ENCODE peak calls at places on chromosomes 2 and 18, in four cellular contexts. One of them, this sample, is unnamed.

GRCh38 chr2:184938221-184938985 is 340.1 kb downstream of the ZNF804A start:
- DNase-seq in HEK293T: no peak
- DNase-seq in K562: no peak
- DNase-seq in GM12878: no peak
- DNase-seq in this sample: no peak

GRCh38 chr2:25314514-25315315 is 27.0 kb downstream of the DNMT3A start:
- DNase-seq in HEK293T: no peak
- DNase-seq in K562: no peak
- DNase-seq in GM12878: no peak
- DNase-seq in this sample: peak

GRCh38 chr2:159875083-159875482 is 77.1 kb upstream of the CD302 start:
- DNase-seq in HEK293T: no peak
- DNase-seq in K562: no peak
- DNase-seq in GM12878: no peak
- DNase-seq in this sample: no peak

GRCh38 chr18:79528296-79528695 is 132.6 kb downstream of the NFATC1 start:
- DNase-seq in HEK293T: no peak
- DNase-seq in K562: no peak
- DNase-seq in GM12878: no peak
- DNase-seq in this sample: no peak

GRCh38 chr18:79361766-79362522 is 33.8 kb upstream of the NFATC1 start:
- DNase-seq in HEK293T: no peak
- DNase-seq in K562: no peak
- DNase-seq in GM12878: no peak
- DNase-seq in this sample: no peak

GRCh38 chr18:49023281-49023937 is 72.6 kb upstream of the SMAD7 start:
- DNase-seq in HEK293T: no peak
- DNase-seq in K562: no peak
- DNase-seq in GM12878: no peak
- DNase-seq in this sample: no peak

GRCh38 chr2:135052997-135053474 is 944 bp downstream of the RAB3GAP1 start:
- DNase-seq in HEK293T: no peak
- DNase-seq in K562: no peak
- DNase-seq in GM12878: no peak
- DNase-seq in this sample: no peak

GRCh38 chr2:40348665-40349064 is 103.2 kb downstream of the SLC8A1 start:
- DNase-seq in HEK293T: no peak
- DNase-seq in K562: no peak
- DNase-seq in GM12878: no peak
- DNase-seq in this sample: no peak

DNA sequence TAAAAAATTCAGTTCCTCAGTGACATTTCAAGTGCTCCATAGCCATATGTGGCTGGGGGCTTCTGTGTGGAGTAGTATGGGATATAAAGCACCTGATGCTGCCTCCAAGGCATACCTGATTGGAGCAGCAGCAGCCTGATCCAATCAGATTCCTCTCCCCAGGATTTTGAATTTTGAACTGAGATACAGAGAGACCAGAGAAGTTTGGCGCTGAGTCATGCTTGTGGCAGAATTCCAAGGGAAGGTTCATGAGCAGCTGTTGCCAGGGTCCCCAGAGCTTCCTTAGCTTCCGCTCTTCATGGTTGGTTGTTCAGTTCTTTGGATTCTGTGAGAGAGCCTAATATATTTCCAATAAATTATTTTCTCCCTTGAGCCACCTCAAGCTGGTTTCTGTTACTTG is 29.0 kb upstream of the CFAP36 start:
- DNase-seq in HEK293T: no peak
- DNase-seq in K562: peak
- DNase-seq in GM12878: no peak
- DNase-seq in this sample: peak
- TF ChIP-seq TARDBP in HEK293T: no peak
- TF ChIP-seq TARDBP in K562: no peak
- TF ChIP-seq TARDBP in GM12878: no peak
- TF ChIP-seq TARDBP in this sample: no peak

GRCh38 chr2:217942731-217943335 is 60.0 kb downstream of the TNS1 start:
- DNase-seq in HEK293T: no peak
- DNase-seq in K562: no peak
- DNase-seq in GM12878: no peak
- DNase-seq in this sample: peak

GRCh38 chr2:217943379-217944321 is 59.1 kb downstream of the TNS1 start:
- DNase-seq in HEK293T: peak
- DNase-seq in K562: peak
- DNase-seq in GM12878: no peak
- DNase-seq in this sample: peak

GRCh38 chr2:217940261-217941220 is 62.3 kb downstream of the TNS1 start:
- DNase-seq in HEK293T: no peak
- DNase-seq in K562: no peak
- DNase-seq in GM12878: no peak
- DNase-seq in this sample: no peak

GRCh38 chr2:217941339-217941738 is 61.5 kb downstream of the TNS1 start:
- DNase-seq in HEK293T: no peak
- DNase-seq in K562: no peak
- DNase-seq in GM12878: no peak
- DNase-seq in this sample: no peak

GRCh38 chr2:217941886-217942728 is 60.7 kb downstream of the TNS1 start:
- DNase-seq in HEK293T: no peak
- DNase-seq in K562: no peak
- DNase-seq in GM12878: no peak
- DNase-seq in this sample: no peak
- TF ChIP-seq TARDBP in HEK293T: no peak
- TF ChIP-seq TARDBP in K562: no peak
- TF ChIP-seq TARDBP in GM12878: no peak
- TF ChIP-seq TARDBP in this sample: no peak

GRCh38 chr18:59881728-59882685 is 17.8 kb upstream of the PMAIP1 start:
- DNase-seq in HEK293T: no peak
- DNase-seq in K562: peak
- DNase-seq in GM12878: no peak
- DNase-seq in this sample: peak

GRCh38 chr18:59884331-59884730 is 15.5 kb upstream of the PMAIP1 start:
- DNase-seq in HEK293T: no peak
- DNase-seq in K562: no peak
- DNase-seq in GM12878: no peak
- DNase-seq in this sample: no peak

GRCh38 chr18:59885579-59886163 is 14.1 kb upstream of the PMAIP1 start:
- DNase-seq in HEK293T: no peak
- DNase-seq in K562: no peak
- DNase-seq in GM12878: peak
- DNase-seq in this sample: no peak
- TF ChIP-seq TARDBP in HEK293T: no peak
- TF ChIP-seq TARDBP in K562: no peak
- TF ChIP-seq TARDBP in GM12878: no peak
- TF ChIP-seq TARDBP in this sample: no peak

DNA sequence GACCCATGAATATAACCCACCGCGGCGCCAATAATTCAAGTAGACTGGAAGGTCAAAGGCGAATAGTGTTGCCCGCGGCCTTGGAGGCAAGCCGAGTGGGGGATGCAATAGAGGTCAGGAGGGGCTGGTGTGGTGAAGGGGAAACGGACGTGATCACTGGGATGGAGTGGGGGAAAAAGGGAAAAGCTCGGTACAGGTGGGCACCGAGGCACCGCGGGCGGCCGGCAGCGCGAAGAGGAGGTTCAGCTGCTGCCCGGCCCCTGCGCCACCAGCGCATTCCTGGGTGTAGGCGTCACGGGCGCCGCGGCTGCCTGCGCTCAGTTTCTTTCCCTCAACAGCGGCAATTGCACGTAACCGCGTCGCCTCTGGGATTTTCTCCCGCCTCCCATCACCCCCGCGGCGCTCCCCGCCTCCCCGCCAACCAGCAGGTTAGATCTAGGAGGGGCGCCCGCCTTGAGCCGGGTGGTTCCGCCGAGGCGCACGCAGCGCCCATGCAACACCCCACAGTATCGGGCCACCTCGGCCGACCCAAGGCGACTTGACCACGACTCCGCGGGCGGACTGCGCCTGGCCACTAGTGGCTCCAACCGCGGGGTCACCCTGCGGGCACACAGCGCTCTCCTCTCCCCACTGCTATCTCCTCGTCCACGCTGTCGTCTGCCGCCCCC is 1.5 kb downstream of the RND3 start:
- DNase-seq in HEK293T: peak
- DNase-seq in K562: no peak
- DNase-seq in GM12878: no peak
- DNase-seq in this sample: no peak
- TF ChIP-seq TARDBP in HEK293T: no peak
- TF ChIP-seq TARDBP in K562: no peak
- TF ChIP-seq TARDBP in GM12878: no peak
- TF ChIP-seq TARDBP in this sample: no peak

GRCh38 chr18:21740474-21740723 is 193 bp upstream of the MIB1 start:
- DNase-seq in HEK293T: peak
- DNase-seq in K562: peak
- DNase-seq in GM12878: no peak
- DNase-seq in this sample: peak
- TF ChIP-seq TARDBP in HEK293T: no peak
- TF ChIP-seq TARDBP in K562: no peak
- TF ChIP-seq TARDBP in GM12878: no peak
- TF ChIP-seq TARDBP in this sample: no peak

GRCh38 chr2:222451270-222451674 is 26.9 kb downstream of the SGPP2 start:
- DNase-seq in HEK293T: no peak
- DNase-seq in K562: no peak
- DNase-seq in GM12878: peak
- DNase-seq in this sample: no peak

GRCh38 chr2:222448806-222449205 is 24.5 kb downstream of the SGPP2 start:
- DNase-seq in HEK293T: no peak
- DNase-seq in K562: no peak
- DNase-seq in GM12878: no peak
- DNase-seq in this sample: no peak

GRCh38 chr2:222445226-222445625 is 20.9 kb downstream of the SGPP2 start:
- DNase-seq in HEK293T: no peak
- DNase-seq in K562: no peak
- DNase-seq in GM12878: no peak
- DNase-seq in this sample: no peak

GRCh38 chr2:222450021-222450420 is 25.7 kb downstream of the SGPP2 start:
- DNase-seq in HEK293T: no peak
- DNase-seq in K562: no peak
- DNase-seq in GM12878: no peak
- DNase-seq in this sample: no peak

DNA sequence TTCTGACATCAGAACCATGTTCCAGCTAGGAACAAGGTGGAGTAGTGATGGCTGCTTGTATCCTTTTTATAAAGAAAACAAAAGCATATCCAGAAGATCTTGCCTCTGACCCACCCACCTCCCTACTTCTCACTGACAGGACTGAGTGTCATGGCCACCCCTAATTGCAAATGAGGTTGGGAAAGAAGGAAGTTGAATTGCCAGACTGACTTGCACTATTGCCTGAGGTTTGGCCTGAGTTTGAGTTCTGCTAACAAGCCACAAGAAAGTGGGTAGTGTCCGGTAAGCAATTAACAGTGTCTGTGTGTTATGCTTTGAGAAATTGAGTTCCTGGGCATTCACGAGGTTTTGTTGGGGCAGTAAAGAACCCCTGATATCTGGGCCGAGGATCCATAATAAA is 22.8 kb downstream of the SGPP2 start:
- DNase-seq in HEK293T: no peak
- DNase-seq in K562: no peak
- DNase-seq in GM12878: no peak
- DNase-seq in this sample: no peak
- TF ChIP-seq TARDBP in HEK293T: no peak
- TF ChIP-seq TARDBP in K562: no peak
- TF ChIP-seq TARDBP in GM12878: no peak
- TF ChIP-seq TARDBP in this sample: no peak